ENCODE peak calls at places on chromosome 10, in four cellular contexts. L, A, Y and P are unnamed samples.

GRCh38 chr10:59079386-59080226 is 96.8 kb upstream of the PHYHIPL start:
- DNase-seq in A (no peak), L (peak; percentile 74), Y (peak; percentile 89), P (no peak)

GRCh38 chr10:125172694-125173093 is 12.3 kb upstream of the CTBP2 start:
- DNase-seq in Y (no peak), L (no peak), A (no peak), P (no peak)

GRCh38 chr10:119680050-119680449 is 28.9 kb downstream of the BAG3 start:
- DNase-seq in L (peak; percentile 86), Y (peak; percentile 81), A (peak; percentile 62), P (no peak)

GRCh38 chr10:48466611-48467240 is 138.1 kb downstream of the ARHGAP22 start:
- DNase-seq in L (no peak), A (no peak), Y (no peak), P (no peak)

GRCh38 chr10:96719850-96720421 is 378 bp downstream of the PIK3AP1 start:
- DNase-seq in Y (no peak), A (peak; percentile 95), L (no peak), P (peak; percentile 88)

GRCh38 chr10:71868192-71868697 is 17.2 kb upstream of the PSAP start:
- DNase-seq in A (no peak), Y (peak; percentile 84), L (no peak), P (peak; percentile 48)

GRCh38 chr10:54469587-54470323 is 331.3 kb downstream of the PCDH15 start:
- DNase-seq in A (no peak), L (no peak), Y (no peak), P (peak; percentile 26)

GRCh38 chr10:49058341-49059255 is 56.7 kb downstream of the VSTM4 start:
- DNase-seq in Y (peak; percentile 50), A (no peak), L (no peak), P (no peak)

GRCh38 chr10:62037166-62037831 is 135.8 kb downstream of the ARID5B start:
- DNase-seq in A (no peak), L (no peak), Y (peak; percentile 76), P (no peak)

GRCh38 chr10:91420868-91421267 is 10.7 kb downstream of the HECTD2 start:
- DNase-seq in L (no peak), A (peak; percentile 12), Y (peak; percentile 60), P (no peak)

GRCh38 chr10:71035511-71036278 is 147.3 kb upstream of the PCBD1 start:
- DNase-seq in A (no peak), L (no peak), Y (no peak), P (no peak)

GRCh38 chr10:131649609-131650008 is 251.2 kb upstream of the PPP2R2D start:
- DNase-seq in A (no peak), Y (no peak), L (no peak), P (no peak)

GRCh38 chr10:86661161-86662025 is 6.9 kb upstream of the LDB3 start:
- DNase-seq in L (no peak), A (no peak), Y (no peak), P (no peak)
- TF ChIP-seq CTCF in L (no peak), A (no peak), Y (no peak), P (no peak)

GRCh38 chr10:29731760-29732159 is 97.0 kb upstream of the SVIL start:
- DNase-seq in L (no peak), Y (no peak), A (no peak), P (no peak)
- H3K4me3 ChIP-seq in L (no peak overlapping the region), Y (no peak overlapping the region), A (no peak overlapping the region), P (no peak overlapping the region)

GRCh38 chr10:112562803-112563663 is 116.0 kb downstream of the VTI1A start:
- DNase-seq in L (no peak), Y (no peak), A (no peak), P (no peak)
- TF ChIP-seq CTCF in L (no peak), Y (no peak), A (no peak), P (no peak)

DNA sequence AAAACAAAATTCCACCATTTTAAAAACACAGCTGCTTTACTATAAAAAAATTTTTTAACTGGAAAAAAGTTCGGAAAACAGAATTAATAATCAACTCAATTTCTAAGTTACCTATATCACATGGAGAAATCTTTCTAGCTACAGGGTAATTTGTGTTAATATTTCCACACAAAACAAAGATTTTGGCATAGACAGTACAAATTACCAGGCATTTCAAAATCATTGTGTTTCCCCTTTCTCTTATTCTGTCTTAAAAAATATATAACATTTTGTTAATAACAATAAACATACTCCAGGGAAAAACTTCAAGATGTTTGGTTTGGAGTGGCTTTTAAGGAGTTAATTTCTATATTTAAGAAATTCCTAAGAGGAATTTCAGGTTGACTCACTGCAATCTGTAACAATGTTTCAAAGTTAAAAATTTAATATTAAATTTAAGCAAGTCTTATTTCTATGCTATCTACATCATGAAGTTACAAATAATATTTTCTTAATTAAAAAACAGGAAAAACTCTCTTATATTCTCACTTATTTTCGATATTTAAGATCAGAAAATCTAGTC is 132.6 kb downstream of the NRBF2 start:
- DNase-seq in Y (no peak), A (no peak), L (no peak), P (no peak)
- H3K4me3 ChIP-seq in Y (peak overlapping the region; percentile 84), A (peak overlapping the region; percentile 79), L (peak overlapping the region; percentile 85), P (peak overlapping the region; percentile 60)

GRCh38 chr10:75972494-75973276 is 541.3 kb downstream of the LRMDA start:
- DNase-seq in L (peak; percentile 7), A (no peak), Y (peak; percentile 95), P (no peak)

GRCh38 chr10:75967491-75967890 is 536.1 kb downstream of the LRMDA start:
- DNase-seq in A (no peak), L (no peak), Y (no peak), P (no peak)

GRCh38 chr10:75974080-75974479 is 542.7 kb downstream of the LRMDA start:
- DNase-seq in Y (no peak), L (no peak), A (no peak), P (no peak)

GRCh38 chr10:75969031-75969430 is 537.6 kb downstream of the LRMDA start:
- DNase-seq in Y (peak; percentile 43), A (no peak), L (no peak), P (no peak)

DNA sequence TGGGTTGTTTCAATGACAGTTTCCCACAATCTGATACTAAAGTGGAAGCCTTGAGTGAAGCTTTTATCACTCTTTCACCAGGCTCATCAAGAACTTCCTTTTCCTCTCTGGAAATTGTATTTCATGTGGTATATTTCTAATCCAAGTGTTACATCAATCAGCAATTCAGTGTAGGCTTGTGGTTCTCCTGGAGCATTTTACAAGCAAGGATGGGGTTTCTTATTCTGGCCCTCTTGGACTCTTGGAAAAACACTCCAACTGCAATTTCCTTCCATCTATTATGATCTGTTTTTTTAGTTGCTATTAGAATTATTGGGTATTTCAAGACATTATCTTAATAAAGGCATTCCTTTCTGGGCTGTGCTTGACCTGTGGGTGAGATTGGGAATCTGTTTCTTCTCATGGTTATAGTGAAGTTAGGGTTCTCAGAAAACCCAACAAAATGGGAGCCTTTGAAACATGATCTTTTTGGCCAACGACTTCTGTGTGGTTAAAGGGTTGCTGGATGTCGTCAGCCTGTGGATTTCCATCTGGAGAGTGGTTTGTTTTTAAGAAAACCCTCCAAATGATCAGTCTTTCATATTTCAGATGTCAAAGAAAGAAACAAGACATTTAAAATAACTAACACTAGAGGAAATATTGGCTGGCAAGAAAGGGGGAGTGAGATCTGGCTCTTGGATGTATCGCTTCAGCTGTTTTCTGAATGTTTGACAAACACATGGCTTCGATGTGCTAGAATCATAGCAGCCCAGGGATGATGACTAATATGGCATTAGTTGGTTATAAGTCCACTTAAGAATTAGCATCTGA is 540.2 kb downstream of the LRMDA start:
- DNase-seq in Y (peak; percentile 93), L (no peak), A (peak; percentile 19), P (no peak)
- TF ChIP-seq CTCF in Y (no peak), L (no peak), A (no peak), P (no peak)